ENCODE peak calls at places on chromosomes 7 and 10, in ten cellular contexts. One of them, this sample, is unnamed.
A peak's percentile ranks its signal among the peaks of the same experiment; 100 is the strongest.

GRCh38 chr10:96850825-96851224 is 18.7 kb downstream of the LCOR start:
- DNase-seq in tibial nerve: no peak
- DNase-seq in left ventricle myocardium inferior: no peak
- DNase-seq in PC-9: no peak
- DNase-seq in tibial artery: no peak
- DNase-seq in SJSA1: peak; percentile 77
- DNase-seq in endothelial cell of umbilical vein: no peak
- DNase-seq in H9: no peak
- DNase-seq in lung: no peak
- DNase-seq in adrenal gland: no peak
- DNase-seq in this sample: peak; percentile 86

GRCh38 chr10:22505923-22506685 is 160.8 kb downstream of the SPAG6 start:
- DNase-seq in tibial nerve: no peak
- DNase-seq in left ventricle myocardium inferior: no peak
- DNase-seq in PC-9: no peak
- DNase-seq in tibial artery: no peak
- DNase-seq in SJSA1: no peak
- DNase-seq in endothelial cell of umbilical vein: no peak
- DNase-seq in H9: no peak
- DNase-seq in lung: no peak
- DNase-seq in adrenal gland: no peak
- DNase-seq in this sample: no peak

GRCh38 chr7:133345690-133346421 is 93.0 kb downstream of the EXOC4 start:
- DNase-seq in tibial nerve: no peak
- DNase-seq in left ventricle myocardium inferior: no peak
- DNase-seq in PC-9: no peak
- DNase-seq in tibial artery: no peak
- DNase-seq in SJSA1: no peak
- DNase-seq in endothelial cell of umbilical vein: no peak
- DNase-seq in H9: no peak
- DNase-seq in lung: no peak
- DNase-seq in adrenal gland: no peak
- DNase-seq in this sample: no peak

GRCh38 chr10:60414877-60415585 is 25.4 kb upstream of the ANK3 start:
- DNase-seq in tibial nerve: no peak
- DNase-seq in left ventricle myocardium inferior: no peak
- DNase-seq in PC-9: peak; percentile 90
- DNase-seq in tibial artery: no peak
- DNase-seq in SJSA1: peak; percentile 62
- DNase-seq in endothelial cell of umbilical vein: peak; percentile 82
- DNase-seq in H9: peak; percentile 38
- DNase-seq in lung: no peak
- DNase-seq in adrenal gland: no peak
- DNase-seq in this sample: peak; percentile 92

GRCh38 chr10:47225186-47225927 is 74.6 kb upstream of the GDF10 start:
- DNase-seq in tibial nerve: no peak
- DNase-seq in left ventricle myocardium inferior: no peak
- DNase-seq in PC-9: no peak
- DNase-seq in tibial artery: no peak
- DNase-seq in SJSA1: no peak
- DNase-seq in endothelial cell of umbilical vein: no peak
- DNase-seq in H9: peak; percentile 39
- DNase-seq in lung: no peak
- DNase-seq in adrenal gland: no peak
- DNase-seq in this sample: no peak

GRCh38 chr7:15461576-15461975 is 100.2 kb downstream of the AGMO start:
- DNase-seq in tibial nerve: no peak
- DNase-seq in left ventricle myocardium inferior: no peak
- DNase-seq in PC-9: no peak
- DNase-seq in tibial artery: no peak
- DNase-seq in SJSA1: peak; percentile 12
- DNase-seq in endothelial cell of umbilical vein: peak; percentile 52
- DNase-seq in H9: no peak
- DNase-seq in lung: no peak
- DNase-seq in adrenal gland: no peak
- DNase-seq in this sample: peak; percentile 88

GRCh38 chr7:128030999-128031681 is at the start of gene LRRC4:
- DNase-seq in tibial nerve: no peak
- DNase-seq in left ventricle myocardium inferior: no peak
- DNase-seq in PC-9: peak; percentile 31
- DNase-seq in tibial artery: no peak
- DNase-seq in SJSA1: peak; percentile 51
- DNase-seq in endothelial cell of umbilical vein: peak; percentile 57
- DNase-seq in H9: peak; percentile 63
- DNase-seq in lung: no peak
- DNase-seq in adrenal gland: peak; percentile 76
- DNase-seq in this sample: no peak

GRCh38 chr7:143395187-143396149 is 13.2 kb downstream of the EPHA1 start:
- DNase-seq in tibial nerve: no peak
- DNase-seq in left ventricle myocardium inferior: no peak
- DNase-seq in PC-9: no peak
- DNase-seq in tibial artery: no peak
- DNase-seq in SJSA1: no peak
- DNase-seq in endothelial cell of umbilical vein: peak; percentile 49
- DNase-seq in H9: peak; percentile 36
- DNase-seq in lung: peak; percentile 31
- DNase-seq in adrenal gland: no peak
- DNase-seq in this sample: no peak

GRCh38 chr7:47496064-47496665 is 85.7 kb downstream of the TNS3 start:
- DNase-seq in tibial nerve: no peak
- DNase-seq in left ventricle myocardium inferior: no peak
- DNase-seq in PC-9: no peak
- DNase-seq in tibial artery: no peak
- DNase-seq in SJSA1: no peak
- DNase-seq in endothelial cell of umbilical vein: no peak
- DNase-seq in H9: no peak
- DNase-seq in lung: no peak
- DNase-seq in adrenal gland: no peak
- DNase-seq in this sample: no peak

GRCh38 chr10:15451137-15452094 is 80.3 kb upstream of the FAM171A1 start:
- DNase-seq in tibial nerve: no peak
- DNase-seq in left ventricle myocardium inferior: no peak
- DNase-seq in PC-9: no peak
- DNase-seq in tibial artery: no peak
- DNase-seq in SJSA1: no peak
- DNase-seq in endothelial cell of umbilical vein: no peak
- DNase-seq in H9: no peak
- DNase-seq in lung: no peak
- DNase-seq in adrenal gland: no peak
- DNase-seq in this sample: no peak

GRCh38 chr10:79264942-79265341 is 82.3 kb upstream of the PPIF start:
- DNase-seq in tibial nerve: no peak
- DNase-seq in left ventricle myocardium inferior: peak; percentile 63
- DNase-seq in PC-9: peak; percentile 95
- DNase-seq in tibial artery: no peak
- DNase-seq in SJSA1: no peak
- DNase-seq in endothelial cell of umbilical vein: no peak
- DNase-seq in H9: no peak
- DNase-seq in lung: no peak
- DNase-seq in adrenal gland: no peak
- DNase-seq in this sample: peak; percentile 80

GRCh38 chr10:122981066-122981464 is 864 bp downstream of the PSTK start:
- DNase-seq in tibial nerve: no peak
- DNase-seq in left ventricle myocardium inferior: no peak
- DNase-seq in PC-9: no peak
- DNase-seq in tibial artery: no peak
- DNase-seq in SJSA1: peak; percentile 44
- DNase-seq in endothelial cell of umbilical vein: peak; percentile 39
- DNase-seq in H9: no peak
- DNase-seq in lung: no peak
- DNase-seq in adrenal gland: no peak
- DNase-seq in this sample: peak; percentile 27

GRCh38 chr7:132135986-132136385 is 440.3 kb downstream of the PLXNA4 start:
- DNase-seq in tibial nerve: no peak
- DNase-seq in left ventricle myocardium inferior: no peak
- DNase-seq in PC-9: no peak
- DNase-seq in tibial artery: no peak
- DNase-seq in SJSA1: no peak
- DNase-seq in endothelial cell of umbilical vein: no peak
- DNase-seq in H9: no peak
- DNase-seq in lung: no peak
- DNase-seq in adrenal gland: no peak
- DNase-seq in this sample: no peak

GRCh38 chr7:132130497-132130896 is 445.8 kb downstream of the PLXNA4 start:
- DNase-seq in tibial nerve: no peak
- DNase-seq in left ventricle myocardium inferior: no peak
- DNase-seq in PC-9: no peak
- DNase-seq in tibial artery: no peak
- DNase-seq in SJSA1: no peak
- DNase-seq in endothelial cell of umbilical vein: no peak
- DNase-seq in H9: no peak
- DNase-seq in lung: no peak
- DNase-seq in adrenal gland: no peak
- DNase-seq in this sample: no peak

GRCh38 chr7:132133501-132133900 is 442.8 kb downstream of the PLXNA4 start:
- DNase-seq in tibial nerve: no peak
- DNase-seq in left ventricle myocardium inferior: no peak
- DNase-seq in PC-9: no peak
- DNase-seq in tibial artery: no peak
- DNase-seq in SJSA1: no peak
- DNase-seq in endothelial cell of umbilical vein: no peak
- DNase-seq in H9: no peak
- DNase-seq in lung: no peak
- DNase-seq in adrenal gland: no peak
- DNase-seq in this sample: no peak

GRCh38 chr7:132134814-132135445 is 441.3 kb downstream of the PLXNA4 start:
- DNase-seq in tibial nerve: no peak
- DNase-seq in left ventricle myocardium inferior: no peak
- DNase-seq in PC-9: peak; percentile 31
- DNase-seq in tibial artery: no peak
- DNase-seq in SJSA1: no peak
- DNase-seq in endothelial cell of umbilical vein: no peak
- DNase-seq in H9: no peak
- DNase-seq in lung: no peak
- DNase-seq in adrenal gland: no peak
- DNase-seq in this sample: no peak

DNA sequence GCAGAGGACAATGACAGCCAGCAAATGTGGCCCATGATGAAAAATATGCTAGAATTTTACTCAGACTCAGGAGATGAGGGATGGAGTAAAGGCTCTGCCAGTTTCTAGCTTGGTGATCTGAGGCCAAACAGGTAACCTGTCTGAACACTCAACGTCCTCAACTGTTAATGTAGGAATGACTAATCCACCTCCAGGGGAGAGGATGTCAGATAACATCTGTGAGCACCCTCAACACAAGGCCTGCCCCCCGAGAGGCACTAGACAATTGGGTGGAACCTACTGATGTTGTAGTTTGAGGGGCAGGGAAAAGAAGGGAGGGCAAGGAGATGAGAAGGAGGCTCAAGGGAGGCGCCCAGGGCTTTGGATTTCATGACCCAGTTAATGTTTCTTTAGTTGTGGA is 445.1 kb downstream of the PLXNA4 start:
- DNase-seq in tibial nerve: no peak
- DNase-seq in left ventricle myocardium inferior: no peak
- DNase-seq in PC-9: peak; percentile 30
- DNase-seq in tibial artery: no peak
- DNase-seq in SJSA1: no peak
- DNase-seq in endothelial cell of umbilical vein: no peak
- DNase-seq in H9: no peak
- DNase-seq in lung: no peak
- DNase-seq in adrenal gland: no peak
- DNase-seq in this sample: peak; percentile 26
- H3K27me3 ChIP-seq in tibial nerve: no peaks in the 10 kb centered on the region
- H3K27me3 ChIP-seq in left ventricle myocardium inferior: no peaks in the 10 kb centered on the region
- H3K27me3 ChIP-seq in PC-9: no peaks in the 10 kb centered on the region
- H3K27me3 ChIP-seq in tibial artery: no peaks in the 10 kb centered on the region
- H3K27me3 ChIP-seq in SJSA1: no peaks in the 10 kb centered on the region
- H3K27me3 ChIP-seq in endothelial cell of umbilical vein: no peaks in the 10 kb centered on the region
- H3K27me3 ChIP-seq in H9: no peaks in the 10 kb centered on the region
- H3K27me3 ChIP-seq in lung: no peaks in the 10 kb centered on the region
- H3K27me3 ChIP-seq in adrenal gland: no peaks in the 10 kb centered on the region
- H3K27me3 ChIP-seq in this sample: peaks cover 2% of the 10 kb centered on the region

GRCh38 chr10:56258378-56258777 is 102.7 kb downstream of the ZWINT start:
- DNase-seq in tibial nerve: no peak
- DNase-seq in left ventricle myocardium inferior: no peak
- DNase-seq in PC-9: no peak
- DNase-seq in tibial artery: no peak
- DNase-seq in SJSA1: no peak
- DNase-seq in endothelial cell of umbilical vein: no peak
- DNase-seq in H9: no peak
- DNase-seq in lung: no peak
- DNase-seq in adrenal gland: no peak
- DNase-seq in this sample: no peak
- H3K27me3 ChIP-seq in tibial nerve: no peaks in the 10 kb centered on the region
- H3K27me3 ChIP-seq in left ventricle myocardium inferior: no peaks in the 10 kb centered on the region
- H3K27me3 ChIP-seq in PC-9: no peaks in the 10 kb centered on the region
- H3K27me3 ChIP-seq in tibial artery: no peaks in the 10 kb centered on the region
- H3K27me3 ChIP-seq in SJSA1: no peaks in the 10 kb centered on the region
- H3K27me3 ChIP-seq in endothelial cell of umbilical vein: no peaks in the 10 kb centered on the region
- H3K27me3 ChIP-seq in H9: no peaks in the 10 kb centered on the region
- H3K27me3 ChIP-seq in lung: no peaks in the 10 kb centered on the region
- H3K27me3 ChIP-seq in adrenal gland: no peaks in the 10 kb centered on the region
- H3K27me3 ChIP-seq in this sample: no peaks in the 10 kb centered on the region

DNA sequence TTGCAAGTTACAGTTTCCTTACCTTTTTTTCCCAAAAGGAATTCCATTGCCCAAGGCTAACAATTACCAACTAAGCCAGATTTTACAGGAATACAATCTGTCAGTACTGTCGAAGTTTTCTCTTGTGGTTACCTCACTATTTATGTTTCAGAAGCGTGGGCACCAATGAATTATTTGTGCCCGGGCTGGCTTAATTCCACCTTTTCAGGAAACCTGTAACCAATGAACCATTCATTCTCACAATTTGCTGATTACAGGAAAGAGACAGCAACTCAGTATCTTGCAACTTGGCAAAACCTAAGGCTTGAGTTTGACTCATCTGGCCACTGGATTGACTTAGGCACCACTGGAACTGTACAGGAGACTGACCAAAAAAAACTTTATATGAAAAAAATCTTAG is 485.6 kb downstream of the INHBA start:
- DNase-seq in tibial nerve: no peak
- DNase-seq in left ventricle myocardium inferior: no peak
- DNase-seq in PC-9: no peak
- DNase-seq in tibial artery: no peak
- DNase-seq in SJSA1: no peak
- DNase-seq in endothelial cell of umbilical vein: no peak
- DNase-seq in H9: no peak
- DNase-seq in lung: no peak
- DNase-seq in adrenal gland: no peak
- DNase-seq in this sample: no peak
- H3K27me3 ChIP-seq in tibial nerve: no peaks in the 10 kb centered on the region
- H3K27me3 ChIP-seq in left ventricle myocardium inferior: peaks cover 5% of the 10 kb centered on the region
- H3K27me3 ChIP-seq in PC-9: no peaks in the 10 kb centered on the region
- H3K27me3 ChIP-seq in tibial artery: no peaks in the 10 kb centered on the region
- H3K27me3 ChIP-seq in SJSA1: no peaks in the 10 kb centered on the region
- H3K27me3 ChIP-seq in endothelial cell of umbilical vein: no peaks in the 10 kb centered on the region
- H3K27me3 ChIP-seq in H9: peaks cover 24% of the 10 kb centered on the region
- H3K27me3 ChIP-seq in lung: no peaks in the 10 kb centered on the region
- H3K27me3 ChIP-seq in adrenal gland: no peaks in the 10 kb centered on the region
- H3K27me3 ChIP-seq in this sample: no peaks in the 10 kb centered on the region

GRCh38 chr7:157477550-157478212 is 140.9 kb downstream of the DNAJB6 start:
- DNase-seq in tibial nerve: no peak
- DNase-seq in left ventricle myocardium inferior: peak; percentile 4
- DNase-seq in PC-9: no peak
- DNase-seq in tibial artery: peak; percentile 10
- DNase-seq in SJSA1: no peak
- DNase-seq in endothelial cell of umbilical vein: no peak
- DNase-seq in H9: peak; percentile 27
- DNase-seq in lung: no peak
- DNase-seq in adrenal gland: no peak
- DNase-seq in this sample: no peak
- H3K27me3 ChIP-seq in tibial nerve: no peaks in the 10 kb centered on the region
- H3K27me3 ChIP-seq in left ventricle myocardium inferior: peaks cover 38% of the 10 kb centered on the region
- H3K27me3 ChIP-seq in PC-9: peaks cover 57% of the 10 kb centered on the region
- H3K27me3 ChIP-seq in tibial artery: no peaks in the 10 kb centered on the region
- H3K27me3 ChIP-seq in SJSA1: no peaks in the 10 kb centered on the region
- H3K27me3 ChIP-seq in endothelial cell of umbilical vein: no peaks in the 10 kb centered on the region
- H3K27me3 ChIP-seq in H9: no peaks in the 10 kb centered on the region
- H3K27me3 ChIP-seq in lung: no peaks in the 10 kb centered on the region
- H3K27me3 ChIP-seq in adrenal gland: no peaks in the 10 kb centered on the region
- H3K27me3 ChIP-seq in this sample: no peaks in the 10 kb centered on the region